ENCODE peak calls at places on chromosome 14, in four cellular contexts. One of them, this sample, is unnamed.

GRCh38 chr14:20998674-20999366 is at the start of gene SLC39A2:
- DNase-seq in GM23248: peak; percentile 91
- DNase-seq in neuronal stem cell: no peak
- DNase-seq in fibroblast of lung: peak; percentile 51
- DNase-seq in this sample: no peak

GRCh38 chr14:55957950-55958349 is 160.3 kb upstream of the PELI2 start:
- DNase-seq in GM23248: no peak
- DNase-seq in neuronal stem cell: peak; percentile 92
- DNase-seq in fibroblast of lung: no peak
- DNase-seq in this sample: no peak

GRCh38 chr14:51846631-51847488 is 13.6 kb upstream of the GNG2 start:
- DNase-seq in GM23248: no peak
- DNase-seq in neuronal stem cell: peak; percentile 87
- DNase-seq in fibroblast of lung: peak; percentile 60
- DNase-seq in this sample: peak; percentile 78

GRCh38 chr14:54200726-54201125 is 196.1 kb upstream of the CDKN3 start:
- DNase-seq in GM23248: peak; percentile 91
- DNase-seq in neuronal stem cell: no peak
- DNase-seq in fibroblast of lung: no peak
- DNase-seq in this sample: no peak

GRCh38 chr14:89810101-89810500 is 144.4 kb downstream of the EFCAB11 start:
- DNase-seq in GM23248: peak; percentile 56
- DNase-seq in neuronal stem cell: no peak
- DNase-seq in fibroblast of lung: peak; percentile 42
- DNase-seq in this sample: no peak

GRCh38 chr14:105065280-105066228 is at the start of gene GPR132:
- DNase-seq in GM23248: no peak
- DNase-seq in neuronal stem cell: no peak
- DNase-seq in fibroblast of lung: no peak
- DNase-seq in this sample: peak; percentile 84

GRCh38 chr14:76405627-76406026 is 29.7 kb downstream of the ESRRB start:
- DNase-seq in GM23248: no peak
- DNase-seq in neuronal stem cell: no peak
- DNase-seq in fibroblast of lung: no peak
- DNase-seq in this sample: no peak

GRCh38 chr14:100124551-100125088 is 34.8 kb downstream of the DEGS2 start:
- DNase-seq in GM23248: no peak
- DNase-seq in neuronal stem cell: no peak
- DNase-seq in fibroblast of lung: no peak
- DNase-seq in this sample: no peak

GRCh38 chr14:58243790-58244555 is 670 bp upstream of the PSMA3 start:
- DNase-seq in GM23248: peak; percentile 55
- DNase-seq in neuronal stem cell: no peak
- DNase-seq in fibroblast of lung: no peak
- DNase-seq in this sample: no peak

GRCh38 chr14:106185837-106186233 is 659.5 kb downstream of the TMEM121 start:
- DNase-seq in GM23248: no peak
- DNase-seq in neuronal stem cell: no peak
- DNase-seq in fibroblast of lung: no peak
- DNase-seq in this sample: no peak

GRCh38 chr14:104440297-104440956 is 139.1 kb upstream of the C14orf180 start:
- DNase-seq in GM23248: no peak
- DNase-seq in neuronal stem cell: no peak
- DNase-seq in fibroblast of lung: no peak
- DNase-seq in this sample: no peak

GRCh38 chr14:73491256-73491976 is 683 bp downstream of the RIOX1 start:
- DNase-seq in GM23248: peak; percentile 86
- DNase-seq in neuronal stem cell: peak; percentile 46
- DNase-seq in fibroblast of lung: peak; percentile 54
- DNase-seq in this sample: peak; percentile 85

GRCh38 chr14:67457782-67458181 is 30.7 kb downstream of the TMEM229B start:
- DNase-seq in GM23248: no peak
- DNase-seq in neuronal stem cell: peak; percentile 32
- DNase-seq in fibroblast of lung: no peak
- DNase-seq in this sample: no peak

GRCh38 chr14:96811265-96811664 is 14.1 kb downstream of the VRK1 start:
- DNase-seq in GM23248: peak; percentile 93
- DNase-seq in neuronal stem cell: no peak
- DNase-seq in fibroblast of lung: peak; percentile 74
- DNase-seq in this sample: no peak

GRCh38 chr14:21367582-21368144 is 16.2 kb downstream of the SUPT16H start:
- DNase-seq in GM23248: no peak
- DNase-seq in neuronal stem cell: no peak
- DNase-seq in fibroblast of lung: no peak
- DNase-seq in this sample: no peak

GRCh38 chr14:36383674-36384421 is 63.4 kb upstream of the MBIP start:
- DNase-seq in GM23248: peak; percentile 26
- DNase-seq in neuronal stem cell: no peak
- DNase-seq in fibroblast of lung: no peak
- DNase-seq in this sample: no peak

GRCh38 chr14:68468437-68469207 is 324.2 kb downstream of the ZFP36L1 start:
- DNase-seq in GM23248: peak; percentile 81
- DNase-seq in neuronal stem cell: no peak
- DNase-seq in fibroblast of lung: no peak
- DNase-seq in this sample: peak; percentile 43

GRCh38 chr14:77151245-77151644 is 9.7 kb upstream of the ZDHHC22 start:
- DNase-seq in GM23248: peak; percentile 39
- DNase-seq in neuronal stem cell: peak; percentile 20
- DNase-seq in fibroblast of lung: no peak
- DNase-seq in this sample: no peak

GRCh38 chr14:68143341-68143807 is 323.8 kb downstream of the RAD51B start:
- DNase-seq in GM23248: peak; percentile 74
- DNase-seq in neuronal stem cell: no peak
- DNase-seq in fibroblast of lung: peak; percentile 92
- DNase-seq in this sample: peak; percentile 78

GRCh38 chr14:33794791-33795300 is 156.0 kb downstream of the EGLN3 start:
- DNase-seq in GM23248: peak; percentile 64
- DNase-seq in neuronal stem cell: no peak
- DNase-seq in fibroblast of lung: no peak
- DNase-seq in this sample: no peak

GRCh38 chr14:52551696-52552062 is 626 bp downstream of the TXNDC16 start:
- DNase-seq in GM23248: peak; percentile 53
- DNase-seq in neuronal stem cell: peak; percentile 17
- DNase-seq in fibroblast of lung: peak; percentile 52
- DNase-seq in this sample: no peak

GRCh38 chr14:20553024-20553423 is 7.8 kb downstream of the RNASE9 start:
- DNase-seq in GM23248: no peak
- DNase-seq in neuronal stem cell: no peak
- DNase-seq in fibroblast of lung: no peak
- DNase-seq in this sample: no peak

GRCh38 chr14:25431211-25432076 is 381.5 kb upstream of the STXBP6 start:
- DNase-seq in GM23248: peak; percentile 14
- DNase-seq in neuronal stem cell: peak; percentile 35
- DNase-seq in fibroblast of lung: no peak
- DNase-seq in this sample: no peak

GRCh38 chr14:28661171-28661772 is 105.3 kb upstream of the FOXG1 start:
- DNase-seq in GM23248: peak; percentile 36
- DNase-seq in neuronal stem cell: no peak
- DNase-seq in fibroblast of lung: peak; percentile 63
- DNase-seq in this sample: no peak

GRCh38 chr14:34501004-34501580 is 38.4 kb downstream of the EAPP start:
- DNase-seq in GM23248: no peak
- DNase-seq in neuronal stem cell: no peak
- DNase-seq in fibroblast of lung: no peak
- DNase-seq in this sample: no peak

GRCh38 chr14:34628681-34629135 is 1.2 kb downstream of the SNX6 start:
- DNase-seq in GM23248: peak; percentile 27
- DNase-seq in neuronal stem cell: no peak
- DNase-seq in fibroblast of lung: no peak
- DNase-seq in this sample: no peak

GRCh38 chr14:75126679-75127473 is at the start of gene NEK9:
- DNase-seq in GM23248: peak; percentile 94
- DNase-seq in neuronal stem cell: peak; percentile 55
- DNase-seq in fibroblast of lung: peak; percentile 89
- DNase-seq in this sample: peak; percentile 95

GRCh38 chr14:75127903-75128595 is 1.2 kb upstream of the NEK9 start:
- DNase-seq in GM23248: no peak
- DNase-seq in neuronal stem cell: no peak
- DNase-seq in fibroblast of lung: no peak
- DNase-seq in this sample: no peak

GRCh38 chr14:75126121-75126544 is 715 bp downstream of the NEK9 start:
- DNase-seq in GM23248: peak; percentile 32
- DNase-seq in neuronal stem cell: no peak
- DNase-seq in fibroblast of lung: peak; percentile 2
- DNase-seq in this sample: no peak

GRCh38 chr14:75123991-75124390 is 2.9 kb downstream of the NEK9 start:
- DNase-seq in GM23248: peak; percentile 90
- DNase-seq in neuronal stem cell: no peak
- DNase-seq in fibroblast of lung: peak; percentile 66
- DNase-seq in this sample: no peak

GRCh38 chr14:75125617-75126016 is 1.2 kb downstream of the NEK9 start:
- DNase-seq in GM23248: peak; percentile 85
- DNase-seq in neuronal stem cell: no peak
- DNase-seq in fibroblast of lung: peak; percentile 74
- DNase-seq in this sample: no peak
- H3K9ac ChIP-seq in GM23248: peak overlapping the region; percentile 87
- H3K9ac ChIP-seq in neuronal stem cell: no peak overlapping the region
- H3K9ac ChIP-seq in fibroblast of lung: no peak overlapping the region
- H3K9ac ChIP-seq in this sample: peak overlapping the region; percentile 30

GRCh38 chr14:70858641-70859040 is 48.6 kb upstream of the PCNX1 start:
- DNase-seq in GM23248: no peak
- DNase-seq in neuronal stem cell: no peak
- DNase-seq in fibroblast of lung: no peak
- DNase-seq in this sample: no peak
- H3K9ac ChIP-seq in GM23248: no peak overlapping the region
- H3K9ac ChIP-seq in neuronal stem cell: no peak overlapping the region
- H3K9ac ChIP-seq in fibroblast of lung: no peak overlapping the region
- H3K9ac ChIP-seq in this sample: no peak overlapping the region

GRCh38 chr14:69501362-69501964 is 16.9 kb downstream of the PLEKHD1 start:
- DNase-seq in GM23248: no peak
- DNase-seq in neuronal stem cell: no peak
- DNase-seq in fibroblast of lung: peak; percentile 32
- DNase-seq in this sample: peak; percentile 45

GRCh38 chr14:69499436-69499835 is 14.9 kb downstream of the PLEKHD1 start:
- DNase-seq in GM23248: no peak
- DNase-seq in neuronal stem cell: no peak
- DNase-seq in fibroblast of lung: no peak
- DNase-seq in this sample: no peak

GRCh38 chr14:69500096-69500495 is 15.6 kb downstream of the PLEKHD1 start:
- DNase-seq in GM23248: no peak
- DNase-seq in neuronal stem cell: no peak
- DNase-seq in fibroblast of lung: no peak
- DNase-seq in this sample: peak; percentile 38

GRCh38 chr14:69504775-69505174 is 20.2 kb downstream of the PLEKHD1 start:
- DNase-seq in GM23248: no peak
- DNase-seq in neuronal stem cell: no peak
- DNase-seq in fibroblast of lung: no peak
- DNase-seq in this sample: peak; percentile 2

DNA sequence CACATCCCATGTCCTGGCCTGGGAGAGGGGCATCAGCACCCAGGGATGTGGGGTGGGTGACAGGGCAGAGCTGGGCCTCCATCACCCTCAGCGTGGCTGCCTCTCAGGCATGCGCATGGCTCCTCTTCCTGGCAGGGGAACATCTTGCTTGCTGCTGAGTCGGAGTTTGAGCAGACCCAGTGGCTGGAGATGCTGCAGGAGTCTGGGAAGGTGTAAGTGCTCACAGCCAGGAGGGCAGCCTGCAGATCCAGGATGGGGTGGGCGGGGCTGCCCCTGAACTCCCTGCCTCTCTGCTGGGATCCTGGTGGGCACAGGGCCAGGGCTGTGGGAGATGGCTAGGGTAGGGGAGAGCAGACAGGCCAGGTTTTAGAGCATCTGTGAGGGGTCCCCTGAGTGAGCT is 16.2 kb downstream of the PLEKHD1 start:
- DNase-seq in GM23248: no peak
- DNase-seq in neuronal stem cell: no peak
- DNase-seq in fibroblast of lung: no peak
- DNase-seq in this sample: peak; percentile 55
- H3K9ac ChIP-seq in GM23248: no peak overlapping the region
- H3K9ac ChIP-seq in neuronal stem cell: no peak overlapping the region
- H3K9ac ChIP-seq in fibroblast of lung: no peak overlapping the region
- H3K9ac ChIP-seq in this sample: no peak overlapping the region

DNA sequence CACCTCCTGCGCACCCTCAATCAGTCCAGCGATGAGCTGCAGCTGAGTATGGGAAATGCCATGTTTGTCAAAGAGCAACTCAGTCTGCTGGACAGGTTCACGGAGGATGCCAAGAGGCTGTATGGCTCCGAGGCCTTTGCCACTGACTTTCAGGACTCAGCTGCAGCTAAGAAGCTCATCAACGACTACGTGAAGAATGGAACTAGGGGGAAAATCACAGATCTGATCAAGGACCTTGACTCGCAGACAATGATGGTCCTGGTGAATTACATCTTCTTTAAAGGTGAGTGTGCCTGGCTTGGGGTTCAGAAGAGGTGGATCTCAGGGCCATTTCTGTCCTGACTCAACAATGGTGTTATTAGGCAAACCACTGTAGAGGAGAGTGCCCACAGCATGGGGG is 2.6 kb downstream of the SERPINA3 start:
- DNase-seq in GM23248: no peak
- DNase-seq in neuronal stem cell: no peak
- DNase-seq in fibroblast of lung: no peak
- DNase-seq in this sample: no peak
- H3K9ac ChIP-seq in GM23248: no peak overlapping the region
- H3K9ac ChIP-seq in neuronal stem cell: no peak overlapping the region
- H3K9ac ChIP-seq in fibroblast of lung: no peak overlapping the region
- H3K9ac ChIP-seq in this sample: no peak overlapping the region

GRCh38 chr14:74906923-74907620 is 16.0 kb downstream of the RPS6KL1 start:
- DNase-seq in GM23248: peak; percentile 22
- DNase-seq in neuronal stem cell: no peak
- DNase-seq in fibroblast of lung: no peak
- DNase-seq in this sample: peak; percentile 72
- H3K9ac ChIP-seq in GM23248: no peak overlapping the region
- H3K9ac ChIP-seq in neuronal stem cell: no peak overlapping the region
- H3K9ac ChIP-seq in fibroblast of lung: no peak overlapping the region
- H3K9ac ChIP-seq in this sample: peak overlapping the region; percentile 12

GRCh38 chr14:22546722-22547071 is 42.3 kb downstream of the DAD1 start:
- DNase-seq in GM23248: no peak
- DNase-seq in neuronal stem cell: no peak
- DNase-seq in fibroblast of lung: no peak
- DNase-seq in this sample: no peak

GRCh38 chr14:22547309-22547947 is 41.6 kb downstream of the DAD1 start:
- DNase-seq in GM23248: peak; percentile 29
- DNase-seq in neuronal stem cell: no peak
- DNase-seq in fibroblast of lung: no peak
- DNase-seq in this sample: no peak

GRCh38 chr14:22545842-22546721 is 42.9 kb downstream of the DAD1 start:
- DNase-seq in GM23248: peak; percentile 91
- DNase-seq in neuronal stem cell: no peak
- DNase-seq in fibroblast of lung: peak; percentile 86
- DNase-seq in this sample: peak; percentile 78

GRCh38 chr14:22544406-22544805 is 44.6 kb downstream of the DAD1 start:
- DNase-seq in GM23248: no peak
- DNase-seq in neuronal stem cell: no peak
- DNase-seq in fibroblast of lung: no peak
- DNase-seq in this sample: no peak

GRCh38 chr14:22544881-22545420 is 44.1 kb downstream of the DAD1 start:
- DNase-seq in GM23248: no peak
- DNase-seq in neuronal stem cell: no peak
- DNase-seq in fibroblast of lung: no peak
- DNase-seq in this sample: no peak
- H3K9ac ChIP-seq in GM23248: no peak overlapping the region
- H3K9ac ChIP-seq in neuronal stem cell: no peak overlapping the region
- H3K9ac ChIP-seq in fibroblast of lung: no peak overlapping the region
- H3K9ac ChIP-seq in this sample: no peak overlapping the region

This sample was measured in kidney.